ENCODE peak calls at places on chromosomes 12 and 14, in seven cellular contexts. Y is left lung; Q is activated CD8-positive, alpha-beta T cell treated with anti-CD3 and anti-CD28 coated beads, Interleukin-2, amount 10 ng/mL, durations not matched to agents 7 days and 5 days; S is HepG2; F is right lobe of liver; T is upper lobe of right lung; A is psoas muscle. R is an unnamed sample.

GRCh38 chr12:130990034-130990433 is 36.3 kb downstream of the ADGRD1 start:
- ATAC-seq in T (no peak), F (no peak), Q (no peak), S (no peak), A (no peak), Y (no peak), R (no peak)

GRCh38 chr14:53539489-53540126 is 386.5 kb upstream of the DDHD1 start:
- ATAC-seq in T (peak; percentile 93), F (peak; percentile 95), Y (peak; percentile 96), Q (no peak), S (peak; percentile 90), A (peak; percentile 77), R (peak; percentile 86)

GRCh38 chr12:11813422-11813813 is 163.9 kb downstream of the ETV6 start:
- ATAC-seq in A (no peak), F (peak; percentile 24), Q (no peak), Y (peak; percentile 12), S (peak; percentile 35), T (peak; percentile 38), R (no peak)

GRCh38 chr14:71658261-71658860 is 273.9 kb upstream of the RGS6 start:
- ATAC-seq in Q (no peak), T (no peak), S (no peak), A (no peak), Y (no peak), F (no peak), R (no peak)

GRCh38 chr12:103138538-103138937 is 181.1 kb downstream of the ASCL1 start:
- ATAC-seq in Q (no peak), F (peak; percentile 88), T (no peak), A (no peak), S (no peak), Y (no peak), R (no peak)

GRCh38 chr14:92625213-92625612 is 111.6 kb downstream of the RIN3 start:
- ATAC-seq in Q (no peak), S (no peak), A (no peak), F (no peak), Y (peak; percentile 40), T (no peak), R (no peak)

GRCh38 chr14:91893659-91894058 is 26.3 kb upstream of the TC2N start:
- ATAC-seq in A (no peak), S (no peak), Q (no peak), T (no peak), F (no peak), Y (no peak), R (peak; percentile 86)

GRCh38 chr14:89188492-89188891 is 228.5 kb downstream of the FOXN3 start:
- ATAC-seq in A (no peak), Y (no peak), Q (no peak), T (no peak), F (peak; percentile 69), S (no peak), R (no peak)

R was measured in esophagus mucosa.